ENCODE peak calls at places on chromosomes 2 and 18, in five cellular contexts. O, T, H, Q and V are unnamed samples.

GRCh38 chr2:98465456-98466201 is 21.0 kb downstream of the INPP4A start:
- DNase-seq in O (no peak), T (peak), H (peak), Q (peak), V (peak)

GRCh38 chr2:101737478-101738240 is 40.2 kb downstream of the MAP4K4 start:
- DNase-seq in O (no peak), T (no peak), H (no peak), Q (no peak), V (no peak)

GRCh38 chr2:219675206-219675605 is 47.8 kb downstream of the SLC4A3 start:
- DNase-seq in O (no peak), T (no peak), H (no peak), Q (no peak), V (no peak)

GRCh38 chr2:156400704-156401678 is 35.2 kb upstream of the GPD2 start:
- DNase-seq in O (peak), T (peak), H (peak), Q (peak), V (peak)

GRCh38 chr2:64537991-64538390 is 13.9 kb downstream of the AFTPH start:
- DNase-seq in O (no peak), T (no peak), H (no peak), Q (no peak), V (no peak)

GRCh38 chr2:102451968-102452367 is 21.1 kb upstream of the SLC9A4 start:
- DNase-seq in O (no peak), T (no peak), H (no peak), Q (no peak), V (no peak)

GRCh38 chr18:47594063-47594462 is 336.4 kb downstream of the SMAD2 start:
- DNase-seq in O (no peak), T (no peak), H (no peak), Q (no peak), V (no peak)

GRCh38 chr2:62305421-62306176 is 109.7 kb downstream of the B3GNT2 start:
- DNase-seq in O (no peak), T (no peak), H (no peak), Q (no peak), V (no peak)

GRCh38 chr2:38497670-38498037 is 105.1 kb downstream of the HNRNPLL start:
- DNase-seq in O (no peak), T (no peak), H (no peak), Q (no peak), V (no peak)

GRCh38 chr2:41879367-41879871 is 168.4 kb upstream of the PKDCC start:
- DNase-seq in O (no peak), T (no peak), H (no peak), Q (peak), V (no peak)

GRCh38 chr2:237407734-237408133 is 6.2 kb downstream of the COL6A3 start:
- DNase-seq in O (no peak), T (no peak), H (no peak), Q (no peak), V (no peak)

GRCh38 chr2:215746507-215747243 is 266.7 kb downstream of the MREG start:
- DNase-seq in O (no peak), T (no peak), H (no peak), Q (no peak), V (no peak)

GRCh38 chr2:137435176-137435575 is 529.1 kb upstream of the HNMT start:
- DNase-seq in O (no peak), T (no peak), H (no peak), Q (no peak), V (no peak)

GRCh38 chr2:219551412-219551811 is 7.6 kb downstream of the TMEM198 start:
- DNase-seq in O (no peak), T (no peak), H (no peak), Q (peak), V (no peak)

GRCh38 chr2:152649997-152650396 is 67.3 kb downstream of the PRPF40A start:
- DNase-seq in O (no peak), T (no peak), H (no peak), Q (no peak), V (no peak)

GRCh38 chr2:152646775-152647174 is 70.5 kb downstream of the PRPF40A start:
- DNase-seq in O (no peak), T (no peak), H (no peak), Q (no peak), V (no peak)

GRCh38 chr2:152647417-152648010 is 69.7 kb downstream of the PRPF40A start:
- DNase-seq in O (no peak), T (peak), H (peak), Q (peak), V (peak)

GRCh38 chr2:152646264-152646663 is 71.0 kb downstream of the PRPF40A start:
- DNase-seq in O (no peak), T (no peak), H (no peak), Q (no peak), V (no peak)

DNA sequence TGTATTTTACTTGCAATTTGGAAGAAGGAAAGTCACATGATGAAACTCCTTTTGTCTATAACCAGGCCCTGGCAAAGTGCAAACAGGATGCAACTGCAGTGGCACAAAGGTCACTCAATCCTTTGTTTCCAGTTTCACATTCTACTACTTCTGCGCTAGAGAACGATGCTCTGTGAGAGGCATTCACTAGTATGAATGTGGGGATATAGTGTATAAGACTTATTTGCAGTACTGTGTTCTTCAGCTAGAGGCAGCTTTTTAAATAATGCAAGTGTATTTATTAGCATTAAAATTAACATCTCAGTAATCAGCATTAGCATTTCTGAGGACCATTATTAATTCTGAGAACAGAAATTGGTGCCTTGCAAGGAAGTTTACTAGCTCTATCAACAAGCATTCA is 68.9 kb downstream of the PRPF40A start:
- DNase-seq in O (no peak), T (no peak), H (no peak), Q (no peak), V (no peak)
- TF ChIP-seq CTCF in O (no peak), T (no peak), H (no peak), Q (peak), V (peak)

DNA sequence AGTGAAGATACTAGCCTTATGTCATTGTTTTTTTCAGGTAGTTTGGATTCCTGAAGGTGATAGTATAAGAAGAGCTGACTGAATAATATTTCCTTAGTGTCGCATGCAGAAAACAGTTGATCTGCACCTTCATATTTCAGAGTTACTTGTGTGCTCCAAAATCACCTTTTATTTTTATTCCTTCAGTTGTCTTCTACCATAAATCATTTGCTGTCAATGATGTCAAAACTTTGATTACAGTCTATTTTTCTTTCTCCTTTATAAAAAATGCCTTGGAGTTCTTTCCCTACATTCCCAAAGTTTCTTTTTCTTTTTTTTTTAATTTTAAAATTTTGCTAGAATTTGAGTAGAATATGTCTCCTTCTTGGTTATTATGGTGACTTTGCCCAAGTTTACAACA is 142.3 kb downstream of the GULP1 start:
- DNase-seq in O (no peak), T (no peak), H (no peak), Q (no peak), V (no peak)
- TF ChIP-seq POLR2A in O (no peak), T (no peak), H (no peak), Q (no peak), V (no peak)

GRCh38 chr18:35939166-35939565 is 33.3 kb upstream of the RMP24 start:
- DNase-seq in O (no peak), T (no peak), H (no peak), Q (no peak), V (no peak)
- TF ChIP-seq CTCF in O (peak), T (no peak), H (no peak), Q (no peak), V (no peak)

DNA sequence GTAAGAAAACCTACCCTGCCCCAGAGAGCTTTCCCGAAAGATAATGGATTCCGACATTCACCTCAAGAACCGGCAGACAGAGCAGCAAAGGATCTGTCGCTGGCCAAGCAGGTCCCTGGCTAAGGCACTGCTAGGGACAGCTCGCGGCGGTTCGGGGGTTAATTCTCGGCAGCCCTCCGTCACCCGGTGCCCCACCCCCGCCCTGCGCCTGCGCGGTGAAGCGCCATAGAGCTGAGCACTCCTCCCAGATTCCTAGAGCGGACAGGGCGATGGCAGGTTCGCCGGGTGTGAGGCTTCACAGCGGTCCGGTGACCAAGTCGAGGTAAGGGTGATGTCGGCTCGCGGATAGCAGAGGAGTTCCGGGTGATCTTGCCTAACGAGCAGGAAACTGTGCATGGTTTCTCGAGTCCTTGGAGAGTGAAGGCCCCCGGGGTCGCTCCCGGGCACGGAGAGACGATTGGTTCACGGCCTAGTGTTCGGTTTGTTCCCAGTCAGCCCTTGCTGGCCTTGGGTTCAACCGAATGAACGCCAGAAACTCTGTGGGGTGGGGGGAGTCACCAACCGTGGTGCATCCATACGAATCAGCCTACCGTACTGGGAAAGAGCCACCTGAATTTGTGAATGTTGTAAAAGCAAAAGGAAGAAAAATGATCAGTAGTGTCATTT is at the start of gene ZSCAN30:
- DNase-seq in O (peak), T (peak), H (peak), Q (peak), V (peak)
- TF ChIP-seq POLR2A in O (peak), T (peak), H (peak), Q (peak), V (peak)